ENCODE peak calls at places on chromosomes 16 and 17, in five cellular contexts. One of them, this sample, is unnamed.
A peak's percentile ranks its signal among the peaks of the same experiment; 100 is the strongest.

GRCh38 chr16:82639666-82640336 is 13.0 kb downstream of the CDH13 start:
- DNase-seq in adrenal gland: peak; percentile 33
- DNase-seq in SJSA1: peak; percentile 74
- DNase-seq in cardiac muscle cell: peak; percentile 78
- DNase-seq in PC-9: no peak
- DNase-seq in this sample: no peak

GRCh38 chr17:42526031-42526444 is 10.0 kb upstream of the NAGLU start:
- DNase-seq in adrenal gland: peak; percentile 88
- DNase-seq in SJSA1: no peak
- DNase-seq in cardiac muscle cell: peak; percentile 58
- DNase-seq in PC-9: no peak
- DNase-seq in this sample: no peak

GRCh38 chr17:5241861-5242671 is 7.4 kb upstream of the SCIMP start:
- DNase-seq in adrenal gland: no peak
- DNase-seq in SJSA1: no peak
- DNase-seq in cardiac muscle cell: no peak
- DNase-seq in PC-9: no peak
- DNase-seq in this sample: no peak

GRCh38 chr17:63919311-63919723 is 678 bp upstream of the GH1 start:
- DNase-seq in adrenal gland: peak; percentile 66
- DNase-seq in SJSA1: peak; percentile 54
- DNase-seq in cardiac muscle cell: peak; percentile 73
- DNase-seq in PC-9: no peak
- DNase-seq in this sample: peak; percentile 15

GRCh38 chr17:1865252-1866037 is 35.6 kb downstream of the RPA1 start:
- DNase-seq in adrenal gland: peak; percentile 47
- DNase-seq in SJSA1: peak; percentile 22
- DNase-seq in cardiac muscle cell: peak; percentile 49
- DNase-seq in PC-9: no peak
- DNase-seq in this sample: no peak

GRCh38 chr16:3058173-3059030 is 7.0 kb upstream of the IL32 start:
- DNase-seq in adrenal gland: no peak
- DNase-seq in SJSA1: no peak
- DNase-seq in cardiac muscle cell: peak; percentile 31
- DNase-seq in PC-9: no peak
- DNase-seq in this sample: no peak

GRCh38 chr16:28125592-28125991 is 62.1 kb upstream of the GSG1L start:
- DNase-seq in adrenal gland: no peak
- DNase-seq in SJSA1: no peak
- DNase-seq in cardiac muscle cell: no peak
- DNase-seq in PC-9: no peak
- DNase-seq in this sample: no peak

GRCh38 chr16:23182675-23183485 is at the start of gene SCNN1G:
- DNase-seq in adrenal gland: no peak
- DNase-seq in SJSA1: peak; percentile 23
- DNase-seq in cardiac muscle cell: no peak
- DNase-seq in PC-9: no peak
- DNase-seq in this sample: no peak

GRCh38 chr17:63446218-63446980 is at the start of gene CYB561:
- DNase-seq in adrenal gland: peak; percentile 75
- DNase-seq in SJSA1: peak; percentile 65
- DNase-seq in cardiac muscle cell: peak; percentile 79
- DNase-seq in PC-9: peak; percentile 69
- DNase-seq in this sample: no peak

GRCh38 chr17:2612630-2613029 is 19.2 kb downstream of the PAFAH1B1 start:
- DNase-seq in adrenal gland: no peak
- DNase-seq in SJSA1: no peak
- DNase-seq in cardiac muscle cell: no peak
- DNase-seq in PC-9: no peak
- DNase-seq in this sample: no peak

GRCh38 chr17:36205637-36206458 is 5.0 kb upstream of the CCL4L2 start:
- DNase-seq in adrenal gland: no peak
- DNase-seq in SJSA1: no peak
- DNase-seq in cardiac muscle cell: no peak
- DNase-seq in PC-9: no peak
- DNase-seq in this sample: no peak

GRCh38 chr16:67456383-67457140 is 24.4 kb downstream of the ATP6V0D1 start:
- DNase-seq in adrenal gland: peak; percentile 74
- DNase-seq in SJSA1: no peak
- DNase-seq in cardiac muscle cell: peak; percentile 72
- DNase-seq in PC-9: no peak
- DNase-seq in this sample: no peak

GRCh38 chr16:85465328-85466307 is 147.5 kb upstream of the GSE1 start:
- DNase-seq in adrenal gland: peak; percentile 74
- DNase-seq in SJSA1: no peak
- DNase-seq in cardiac muscle cell: peak; percentile 27
- DNase-seq in PC-9: peak; percentile 52
- DNase-seq in this sample: peak; percentile 13

GRCh38 chr17:75003070-75003956 is 9.2 kb upstream of the MRPL58 start:
- DNase-seq in adrenal gland: no peak
- DNase-seq in SJSA1: no peak
- DNase-seq in cardiac muscle cell: no peak
- DNase-seq in PC-9: no peak
- DNase-seq in this sample: no peak

GRCh38 chr16:81548901-81549546 is 104.4 kb downstream of the CMIP start:
- DNase-seq in adrenal gland: no peak
- DNase-seq in SJSA1: no peak
- DNase-seq in cardiac muscle cell: no peak
- DNase-seq in PC-9: no peak
- DNase-seq in this sample: no peak

GRCh38 chr17:32813021-32813420 is 63.9 kb downstream of the MYO1D start:
- DNase-seq in adrenal gland: no peak
- DNase-seq in SJSA1: no peak
- DNase-seq in cardiac muscle cell: peak; percentile 54
- DNase-seq in PC-9: no peak
- DNase-seq in this sample: no peak

GRCh38 chr17:40548982-40549680 is 16.1 kb downstream of the CCR7 start:
- DNase-seq in adrenal gland: peak; percentile 58
- DNase-seq in SJSA1: no peak
- DNase-seq in cardiac muscle cell: peak; percentile 85
- DNase-seq in PC-9: peak; percentile 91
- DNase-seq in this sample: peak; percentile 85

GRCh38 chr17:82461827-82462524 is 3.4 kb downstream of the NARF start:
- DNase-seq in adrenal gland: no peak
- DNase-seq in SJSA1: no peak
- DNase-seq in cardiac muscle cell: no peak
- DNase-seq in PC-9: peak; percentile 78
- DNase-seq in this sample: no peak

GRCh38 chr17:81821603-81822311 is 11.3 kb downstream of the MCRIP1 start:
- DNase-seq in adrenal gland: peak; percentile 95
- DNase-seq in SJSA1: peak; percentile 87
- DNase-seq in cardiac muscle cell: peak; percentile 58
- DNase-seq in PC-9: no peak
- DNase-seq in this sample: no peak

GRCh38 chr17:31745964-31746650 is 112.9 kb downstream of the COPRS start:
- DNase-seq in adrenal gland: no peak
- DNase-seq in SJSA1: no peak
- DNase-seq in cardiac muscle cell: no peak
- DNase-seq in PC-9: no peak
- DNase-seq in this sample: no peak

GRCh38 chr17:42365136-42365535 is 23.1 kb downstream of the STAT3 start:
- DNase-seq in adrenal gland: peak; percentile 87
- DNase-seq in SJSA1: no peak
- DNase-seq in cardiac muscle cell: peak; percentile 84
- DNase-seq in PC-9: no peak
- DNase-seq in this sample: no peak

GRCh38 chr16:75252946-75253911 is 1.8 kb upstream of the BCAR1 start:
- DNase-seq in adrenal gland: peak; percentile 47
- DNase-seq in SJSA1: peak; percentile 89
- DNase-seq in cardiac muscle cell: peak; percentile 92
- DNase-seq in PC-9: no peak
- DNase-seq in this sample: no peak

GRCh38 chr17:29155966-29156338 is 24.2 kb downstream of the MYO18A start:
- DNase-seq in adrenal gland: no peak
- DNase-seq in SJSA1: peak; percentile 36
- DNase-seq in cardiac muscle cell: peak; percentile 81
- DNase-seq in PC-9: no peak
- DNase-seq in this sample: no peak

GRCh38 chr16:57406881-57407280 is 2.3 kb downstream of the CCL17 start:
- DNase-seq in adrenal gland: no peak
- DNase-seq in SJSA1: no peak
- DNase-seq in cardiac muscle cell: no peak
- DNase-seq in PC-9: no peak
- DNase-seq in this sample: no peak

GRCh38 chr17:39634384-39634871 is 2.5 kb upstream of the STARD3 start:
- DNase-seq in adrenal gland: peak; percentile 67
- DNase-seq in SJSA1: peak; percentile 51
- DNase-seq in cardiac muscle cell: peak; percentile 54
- DNase-seq in PC-9: no peak
- DNase-seq in this sample: no peak

GRCh38 chr17:56185905-56186783 is 32.9 kb downstream of the ANKFN1 start:
- DNase-seq in adrenal gland: no peak
- DNase-seq in SJSA1: peak; percentile 91
- DNase-seq in cardiac muscle cell: peak; percentile 32
- DNase-seq in PC-9: no peak
- DNase-seq in this sample: peak; percentile 67

GRCh38 chr17:47918003-47918402 is 22.0 kb downstream of the SP2 start:
- DNase-seq in adrenal gland: no peak
- DNase-seq in SJSA1: no peak
- DNase-seq in cardiac muscle cell: no peak
- DNase-seq in PC-9: no peak
- DNase-seq in this sample: no peak

GRCh38 chr17:82775033-82775823 is 23.4 kb downstream of the TBCD start:
- DNase-seq in adrenal gland: peak; percentile 58
- DNase-seq in SJSA1: peak; percentile 42
- DNase-seq in cardiac muscle cell: peak; percentile 58
- DNase-seq in PC-9: no peak
- DNase-seq in this sample: no peak

GRCh38 chr17:6047966-6048365 is 22.2 kb upstream of the WSCD1 start:
- DNase-seq in adrenal gland: no peak
- DNase-seq in SJSA1: peak; percentile 25
- DNase-seq in cardiac muscle cell: no peak
- DNase-seq in PC-9: no peak
- DNase-seq in this sample: no peak

GRCh38 chr16:89320717-89321501 is 103.4 kb downstream of the ZNF778 start:
- DNase-seq in adrenal gland: peak; percentile 62
- DNase-seq in SJSA1: no peak
- DNase-seq in cardiac muscle cell: peak; percentile 61
- DNase-seq in PC-9: peak; percentile 60
- DNase-seq in this sample: no peak

DNA sequence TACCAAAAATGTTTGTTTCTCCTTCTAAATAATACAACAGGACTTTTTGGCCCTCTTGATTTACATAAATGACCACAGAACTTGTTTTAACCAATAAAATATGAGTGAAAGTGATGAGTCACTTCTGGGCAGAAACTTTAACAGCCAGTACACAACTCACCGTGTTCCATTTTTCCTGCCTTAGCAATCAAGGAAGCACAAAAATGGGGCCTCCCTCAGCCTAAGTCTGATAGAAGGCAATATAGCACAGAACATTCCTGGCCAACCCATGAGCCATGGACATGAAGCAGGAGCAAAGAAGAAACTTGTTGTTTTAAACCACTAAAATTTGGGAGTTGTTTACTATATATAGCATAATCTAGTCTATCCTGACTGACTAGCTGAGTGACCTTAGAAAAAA is 61.1 kb upstream of the MTMR4 start:
- DNase-seq in adrenal gland: no peak
- DNase-seq in SJSA1: peak; percentile 20
- DNase-seq in cardiac muscle cell: peak; percentile 74
- DNase-seq in PC-9: peak; percentile 87
- DNase-seq in this sample: no peak
- H3K27ac ChIP-seq in adrenal gland: no peak overlapping the region
- H3K27ac ChIP-seq in SJSA1: no peak overlapping the region
- H3K27ac ChIP-seq in cardiac muscle cell: no peak overlapping the region
- H3K27ac ChIP-seq in PC-9: peak overlapping the region; percentile 59
- H3K27ac ChIP-seq in this sample: no peak overlapping the region

GRCh38 chr16:230949-231348 is 1.7 kb upstream of the LUC7L start:
- DNase-seq in adrenal gland: no peak
- DNase-seq in SJSA1: no peak
- DNase-seq in cardiac muscle cell: no peak
- DNase-seq in PC-9: no peak
- DNase-seq in this sample: no peak

GRCh38 chr16:239948-240277 is 5.3 kb downstream of the FAM234A start:
- DNase-seq in adrenal gland: no peak
- DNase-seq in SJSA1: no peak
- DNase-seq in cardiac muscle cell: peak; percentile 30
- DNase-seq in PC-9: no peak
- DNase-seq in this sample: no peak

GRCh38 chr16:229731-230281 is 557 bp upstream of the LUC7L start:
- DNase-seq in adrenal gland: no peak
- DNase-seq in SJSA1: no peak
- DNase-seq in cardiac muscle cell: no peak
- DNase-seq in PC-9: no peak
- DNase-seq in this sample: no peak

GRCh38 chr16:228917-229730 is at the start of gene LUC7L:
- DNase-seq in adrenal gland: peak; percentile 87
- DNase-seq in SJSA1: peak; percentile 96
- DNase-seq in cardiac muscle cell: peak; percentile 91
- DNase-seq in PC-9: peak; percentile 69
- DNase-seq in this sample: peak; percentile 45

DNA sequence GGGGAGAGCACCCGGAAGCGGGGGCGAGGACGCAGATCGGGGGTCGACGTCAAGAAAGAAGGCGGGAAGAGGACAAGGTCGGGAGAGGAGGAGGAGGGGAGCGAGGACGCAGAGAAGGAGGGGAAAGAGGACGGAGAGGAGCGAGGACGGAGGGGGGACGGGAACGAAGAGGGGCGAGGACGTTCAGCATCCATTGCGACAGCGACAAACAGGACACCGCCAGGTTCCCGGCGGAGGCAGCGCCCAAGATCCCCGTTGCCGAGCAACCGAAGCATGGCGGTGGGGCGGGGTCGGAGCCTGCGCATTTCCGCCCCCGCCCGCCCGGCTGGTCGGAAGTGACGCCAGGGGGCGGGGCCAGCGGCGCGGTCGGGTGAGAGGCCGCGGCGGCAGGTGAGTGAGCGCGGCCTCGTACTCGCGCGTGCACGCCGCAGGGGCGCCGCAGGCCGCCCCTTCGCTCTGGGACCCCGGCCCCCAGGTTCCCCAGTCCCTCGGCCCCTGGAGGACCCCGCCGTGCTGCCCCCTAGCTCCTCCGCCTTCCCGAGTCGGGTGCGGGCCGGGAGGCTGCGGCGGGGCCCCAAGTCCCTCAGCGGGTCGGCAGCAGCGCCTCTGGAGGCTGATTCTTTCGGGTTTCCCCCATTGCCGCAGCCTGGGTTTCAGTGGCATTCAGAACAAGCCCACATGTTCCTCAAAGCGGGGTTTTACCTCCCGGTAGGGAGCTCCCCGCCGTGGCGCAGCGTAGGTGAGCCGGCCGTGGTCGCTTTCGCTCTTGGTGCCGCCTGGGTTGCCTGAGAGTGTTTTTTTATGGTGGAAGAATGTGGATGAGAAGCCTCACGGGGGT is at the start of gene FAM234A:
- DNase-seq in adrenal gland: peak; percentile 96
- DNase-seq in SJSA1: peak; percentile 93
- DNase-seq in cardiac muscle cell: peak; percentile 93
- DNase-seq in PC-9: peak; percentile 85
- DNase-seq in this sample: peak; percentile 57
- H3K27ac ChIP-seq in adrenal gland: peak within 1 kb of the TSS; percentile 98
- H3K27ac ChIP-seq in SJSA1: peak within 1 kb of the TSS; percentile 88
- H3K27ac ChIP-seq in cardiac muscle cell: peak within 1 kb of the TSS; percentile 97
- H3K27ac ChIP-seq in PC-9: peak within 1 kb of the TSS; percentile 90
- H3K27ac ChIP-seq in this sample: peak within 1 kb of the TSS; percentile 97

GRCh38 chr16:4350365-4350786 is 745 bp downstream of the PAM16 start:
- DNase-seq in adrenal gland: no peak
- DNase-seq in SJSA1: no peak
- DNase-seq in cardiac muscle cell: no peak
- DNase-seq in PC-9: no peak
- DNase-seq in this sample: no peak
- H3K27ac ChIP-seq in adrenal gland: peak overlapping the region; percentile 81
- H3K27ac ChIP-seq in SJSA1: peak overlapping the region; percentile 32
- H3K27ac ChIP-seq in cardiac muscle cell: peak overlapping the region; percentile 65
- H3K27ac ChIP-seq in PC-9: peak overlapping the region; percentile 29
- H3K27ac ChIP-seq in this sample: peak overlapping the region; percentile 52

GRCh38 chr17:60231691-60232090 is 81.9 kb downstream of the CA4 start:
- DNase-seq in adrenal gland: no peak
- DNase-seq in SJSA1: no peak
- DNase-seq in cardiac muscle cell: peak; percentile 45
- DNase-seq in PC-9: no peak
- DNase-seq in this sample: no peak
- H3K27ac ChIP-seq in adrenal gland: no peak overlapping the region
- H3K27ac ChIP-seq in SJSA1: no peak overlapping the region
- H3K27ac ChIP-seq in cardiac muscle cell: no peak overlapping the region
- H3K27ac ChIP-seq in PC-9: no peak overlapping the region
- H3K27ac ChIP-seq in this sample: no peak overlapping the region